ENCODE peak calls at places on chromosomes 7 and 10, in eight cellular contexts. K is colonic mucosa, X is K562, D is endothelial cell of umbilical vein, S is mesendoderm, C is NT2/D1, E is IMR-90, O is GM23248. H is an unnamed sample.

GRCh38 chr7:143512488-143513340 is 35.0 kb downstream of the TAS2R41 start:
- DNase-seq in O (peak; percentile 53), E (no peak), K (no peak), S (no peak), X (no peak), C (no peak), D (no peak), H (peak; percentile 71)

GRCh38 chr10:86373251-86373650 is 6.7 kb upstream of the GRID1 start:
- DNase-seq in E (no peak), S (no peak), K (no peak), X (no peak), C (no peak), O (no peak), D (no peak), H (no peak)

GRCh38 chr10:70956029-70956759 is 67.8 kb upstream of the PCBD1 start:
- DNase-seq in X (peak; percentile 39), O (no peak), C (no peak), E (no peak), K (no peak), S (peak; percentile 80), D (no peak), H (no peak)

GRCh38 chr10:55793024-55793423 is 568.0 kb downstream of the ZWINT start:
- DNase-seq in D (no peak), X (no peak), E (no peak), O (no peak), S (no peak), C (no peak), K (no peak), H (peak; percentile 27)

GRCh38 chr7:4629287-4629905 is 52.7 kb upstream of the FOXK1 start:
- DNase-seq in D (no peak), O (peak; percentile 23), X (no peak), S (no peak), K (no peak), E (no peak), C (no peak), H (no peak)

GRCh38 chr7:118054529-118054928 is 129.4 kb upstream of the LSM8 start:
- DNase-seq in D (no peak), K (no peak), X (no peak), C (no peak), E (no peak), O (no peak), S (no peak), H (no peak)

GRCh38 chr7:108102913-108103312 is 27.2 kb downstream of the LAMB4 start:
- DNase-seq in S (no peak), K (no peak), D (no peak), O (no peak), E (no peak), C (no peak), X (no peak), H (no peak)

GRCh38 chr10:47037654-47038425 is 126.6 kb downstream of the PTPN20 start:
- DNase-seq in O (no peak), D (no peak), K (no peak), C (no peak), S (no peak), E (no peak), X (no peak), H (no peak)

GRCh38 chr7:101900103-101900502 is 82.7 kb downstream of the CUX1 start:
- DNase-seq in O (peak; percentile 70), D (no peak), E (no peak), K (no peak), S (no peak), C (no peak), X (no peak), H (peak; percentile 48)

GRCh38 chr7:12701433-12701832 is 14.0 kb downstream of the ARL4A start:
- DNase-seq in O (peak; percentile 10), C (no peak), X (no peak), D (no peak), E (no peak), K (no peak), S (no peak), H (no peak)

GRCh38 chr7:102304668-102305067 is 18.0 kb downstream of the SH2B2 start:
- DNase-seq in X (no peak), O (no peak), S (no peak), E (no peak), D (no peak), K (no peak), C (no peak), H (no peak)

GRCh38 chr7:95950698-95951097 is 178.3 kb downstream of the DYNC1I1 start:
- DNase-seq in X (no peak), D (no peak), C (no peak), O (peak; percentile 70), K (no peak), S (no peak), E (no peak), H (peak; percentile 25)

GRCh38 chr7:157693521-157694388 is 357.0 kb downstream of the DNAJB6 start:
- DNase-seq in C (no peak), O (no peak), K (no peak), E (no peak), D (no peak), S (peak; percentile 56), X (no peak), H (no peak)

GRCh38 chr7:142177869-142178268 is 66.4 kb downstream of the MGAM2 start:
- DNase-seq in S (no peak), K (no peak), O (peak; percentile 51), D (no peak), E (no peak), C (no peak), X (no peak), H (peak; percentile 59)

GRCh38 chr7:87648316-87648715 is 20.1 kb downstream of the RUNDC3B start:
- DNase-seq in O (no peak), E (no peak), D (peak; percentile 36), C (no peak), S (no peak), K (no peak), X (no peak), H (no peak)

DNA sequence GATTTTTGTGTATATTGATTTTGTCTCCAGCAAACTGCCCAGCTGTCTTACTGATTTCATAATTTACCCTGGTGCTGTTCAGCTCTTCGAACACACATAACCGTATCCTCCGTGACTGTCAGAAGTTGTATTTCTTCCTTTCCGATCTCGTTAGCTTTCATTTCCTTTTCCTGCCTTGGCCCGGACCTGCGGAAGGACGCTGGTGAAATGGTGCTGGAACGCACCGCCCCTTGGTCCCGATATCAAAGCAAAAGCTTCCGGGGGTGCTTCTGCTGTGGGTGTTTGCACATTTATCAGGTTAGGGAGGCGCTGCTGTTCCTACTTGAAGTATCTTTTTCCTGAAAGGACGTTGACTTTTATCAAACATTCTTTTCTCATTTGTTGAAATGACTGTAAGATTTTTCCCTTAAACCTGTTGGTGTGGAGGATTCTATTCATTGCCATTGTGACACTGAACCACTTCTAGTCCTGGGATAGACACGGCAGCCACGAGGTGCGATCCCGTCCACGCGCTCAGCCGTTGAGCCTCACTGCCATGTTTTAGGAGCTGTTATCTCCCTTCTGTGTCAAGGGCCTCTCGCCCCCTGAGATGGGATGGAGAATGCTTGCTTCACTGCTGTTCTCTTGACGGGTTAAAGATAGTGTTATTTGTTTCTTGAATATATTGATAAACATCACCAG is 72.6 kb downstream of the FOXL3 start:
- DNase-seq in S (no peak), O (peak; percentile 36), C (no peak), K (no peak), E (peak; percentile 4), X (peak; percentile 61), D (peak; percentile 58), H (no peak)
- H3K4me3 ChIP-seq in S (no peak overlapping the region), O (peak overlapping the region; percentile 66), C (no peak overlapping the region), K (no peak overlapping the region), E (peak overlapping the region; percentile 4), X (no peak overlapping the region), D (no peak overlapping the region), H (no peak overlapping the region)

DNA sequence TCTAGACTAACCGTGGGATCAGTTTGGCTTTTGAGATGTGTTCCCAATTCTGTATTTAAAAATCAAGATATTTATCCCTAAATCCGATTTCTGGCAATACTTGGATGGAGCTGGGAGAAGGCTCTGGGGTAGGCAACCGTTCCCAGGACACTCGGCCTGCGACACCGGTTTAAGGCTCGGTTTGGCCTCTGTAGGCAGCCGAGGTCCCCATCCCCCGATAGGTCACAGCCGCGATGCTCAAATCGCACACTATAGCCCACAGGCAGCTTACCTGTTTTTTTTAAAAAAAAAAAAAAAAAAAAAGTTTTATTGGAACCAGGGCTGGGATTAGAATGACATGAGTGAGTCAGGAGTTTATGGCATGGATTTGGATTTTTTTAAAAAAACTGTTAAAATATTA is 729 bp upstream of the TAF3 start:
- DNase-seq in X (no peak), C (no peak), D (no peak), O (no peak), S (peak; percentile 32), K (no peak), E (no peak), H (no peak)
- H3K9ac ChIP-seq in X (peak overlapping the region; percentile 84), C (peak overlapping the region; percentile 96), D (no peak overlapping the region), O (no peak overlapping the region), S (no peak overlapping the region), K (peak overlapping the region; percentile 85), E (no peak overlapping the region), H (no peak overlapping the region)

DNA sequence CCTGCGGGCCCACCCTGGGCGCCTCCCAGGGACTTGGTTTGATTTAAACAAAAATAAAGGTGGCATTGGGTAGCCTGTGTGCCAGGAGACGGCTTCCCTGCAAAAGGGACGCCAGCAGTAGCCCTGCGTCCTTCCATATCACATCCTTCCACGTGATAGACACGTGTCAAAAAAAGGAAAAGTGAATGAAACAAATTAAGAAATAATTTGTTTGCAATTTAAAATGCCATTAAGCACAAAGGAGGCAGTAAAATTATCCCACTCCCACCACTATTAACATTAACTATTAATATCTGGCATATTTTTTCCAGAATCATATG is 7.6 kb downstream of the TACR2 start:
- DNase-seq in D (no peak), K (no peak), S (no peak), C (no peak), O (no peak), E (no peak), X (no peak), H (no peak)
- H3K4me3 ChIP-seq in D (no peak overlapping the region), K (peak overlapping the region; percentile 13), S (no peak overlapping the region), C (no peak overlapping the region), O (peak overlapping the region; percentile 67), E (peak overlapping the region; percentile 51), X (no peak overlapping the region), H (no peak overlapping the region)

GRCh38 chr10:97358349-97358748 is 23.8 kb upstream of the FRAT2 start:
- DNase-seq in C (no peak), X (no peak), D (no peak), E (no peak), S (no peak), K (no peak), O (no peak), H (no peak)

GRCh38 chr10:97355571-97355975 is 21.0 kb upstream of the FRAT2 start:
- DNase-seq in O (peak; percentile 18), S (peak; percentile 42), K (peak; percentile 29), C (no peak), D (peak; percentile 80), X (no peak), E (no peak), H (no peak)

GRCh38 chr10:97356318-97356914 is 21.9 kb upstream of the FRAT2 start:
- DNase-seq in S (no peak), D (peak; percentile 43), C (no peak), O (peak; percentile 8), X (no peak), K (no peak), E (no peak), H (no peak)

GRCh38 chr10:97358781-97359180 is 24.3 kb upstream of the FRAT2 start:
- DNase-seq in D (no peak), C (no peak), E (no peak), S (no peak), X (no peak), O (no peak), K (no peak), H (no peak)

DNA sequence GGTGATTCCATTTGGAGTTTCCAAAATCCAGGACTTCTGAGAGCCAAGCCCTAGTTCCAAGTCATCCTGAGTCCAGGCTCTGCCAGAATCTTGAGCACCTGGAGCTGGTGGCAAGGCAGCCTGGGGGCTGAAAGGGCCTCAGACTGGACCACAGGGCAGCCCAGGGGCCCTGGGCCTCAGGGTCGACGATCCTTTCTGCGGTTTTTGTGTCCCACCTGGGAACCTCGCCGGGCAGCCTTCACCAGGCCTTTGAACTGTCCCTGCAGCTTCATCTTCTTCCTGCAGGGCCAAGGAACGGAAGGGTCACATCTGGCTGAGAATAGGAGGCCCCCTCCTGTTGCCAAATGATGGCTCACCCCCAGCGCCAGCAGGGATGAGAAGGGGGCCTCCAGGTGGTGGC is 22.4 kb upstream of the FRAT2 start:
- DNase-seq in O (no peak), D (no peak), X (no peak), E (no peak), K (no peak), C (no peak), S (no peak), H (no peak)
- H3K9ac ChIP-seq in O (no peak overlapping the region), D (no peak overlapping the region), X (no peak overlapping the region), E (no peak overlapping the region), K (no peak overlapping the region), C (no peak overlapping the region), S (no peak overlapping the region), H (no peak overlapping the region)